ENCODE peak calls at places on chromosomes 5 and 9, in ten cellular contexts. E, F, A, K, L, X, O, H, S and C are unnamed samples.
A peak's percentile ranks its signal among the peaks of the same experiment; 100 is the strongest.

GRCh38 chr5:39440964-39441363 is 16.2 kb upstream of the DAB2 start:
- DNase-seq in F (no peak), X (no peak), S (no peak), L (no peak), A (no peak), E (no peak), H (no peak), K (no peak), O (no peak), C (no peak)

GRCh38 chr5:154714271-154714986 is 40.7 kb upstream of the LARP1 start:
- DNase-seq in K (peak; percentile 53), A (no peak), X (no peak), F (no peak), H (no peak), L (peak; percentile 60), S (no peak), E (peak; percentile 37), O (no peak), C (no peak)

GRCh38 chr5:150073677-150074076 is 12.7 kb downstream of the CSF1R start:
- DNase-seq in S (no peak), L (no peak), E (no peak), F (no peak), X (no peak), H (no peak), A (no peak), O (no peak), K (no peak), C (no peak)

GRCh38 chr9:111427186-111427585 is 57.0 kb downstream of the ECPAS start:
- DNase-seq in S (no peak), H (no peak), A (no peak), E (no peak), X (no peak), O (peak; percentile 55), L (no peak), F (no peak), K (no peak), C (no peak)

GRCh38 chr5:163718256-163718655 is 212.8 kb downstream of the MAT2B start:
- DNase-seq in X (no peak), E (no peak), L (no peak), O (no peak), A (no peak), K (no peak), S (no peak), F (no peak), H (peak; percentile 21), C (no peak)

GRCh38 chr5:143182901-143183820 is 220.3 kb downstream of the NR3C1 start:
- DNase-seq in L (no peak), F (peak; percentile 23), S (no peak), K (no peak), X (peak; percentile 65), O (no peak), H (no peak), E (no peak), A (no peak), C (peak; percentile 38)

GRCh38 chr9:90047828-90048227 is 443.0 kb downstream of the GADD45G start:
- DNase-seq in K (no peak), H (no peak), F (no peak), S (no peak), L (no peak), E (no peak), X (no peak), O (no peak), A (no peak), C (no peak)

GRCh38 chr5:179257190-179257741 is 88.0 kb downstream of the ADAMTS2 start:
- DNase-seq in L (peak; percentile 11), S (no peak), F (no peak), O (no peak), K (no peak), X (peak; percentile 31), A (no peak), E (no peak), H (no peak), C (peak; percentile 73)

GRCh38 chr9:32344551-32345182 is 39.8 kb upstream of the ACO1 start:
- DNase-seq in X (no peak), A (peak; percentile 6), E (peak; percentile 16), K (no peak), S (no peak), H (peak; percentile 20), L (no peak), F (no peak), O (no peak), C (no peak)

GRCh38 chr5:138330813-138331448 is 673 bp downstream of the CDC25C start:
- DNase-seq in E (no peak), S (no peak), F (no peak), X (no peak), H (peak; percentile 52), O (no peak), K (no peak), L (no peak), A (no peak), C (no peak)

GRCh38 chr9:114425126-114425525 is 37.3 kb upstream of the AKNA start:
- DNase-seq in E (no peak), L (no peak), O (no peak), K (no peak), S (no peak), F (no peak), A (no peak), H (no peak), X (no peak), C (no peak)

GRCh38 chr5:55711531-55712022 is 547 bp downstream of the SLC38A9 start:
- DNase-seq in F (no peak), X (no peak), L (peak; percentile 22), E (no peak), S (no peak), A (peak; percentile 6), O (no peak), H (peak; percentile 57), K (no peak), C (no peak)

GRCh38 chr5:106258591-106259125 is 1412.1 kb downstream of the EFNA5 start:
- DNase-seq in S (no peak), E (peak; percentile 60), O (no peak), A (no peak), H (no peak), K (no peak), F (no peak), L (no peak), X (no peak), C (no peak)

GRCh38 chr5:106267256-106267655 is 1403.5 kb downstream of the EFNA5 start:
- DNase-seq in H (no peak), L (no peak), A (no peak), X (no peak), F (no peak), S (no peak), K (no peak), E (no peak), O (no peak), C (no peak)

GRCh38 chr5:106262395-106262794 is 1408.3 kb downstream of the EFNA5 start:
- DNase-seq in X (no peak), A (no peak), E (no peak), L (no peak), F (no peak), O (no peak), H (no peak), K (no peak), S (no peak), C (no peak)
- TF ChIP-seq CTCF in X (no peak), A (no peak), E (no peak), L (no peak), F (no peak), O (no peak), H (no peak), K (no peak), S (no peak), C (no peak)

GRCh38 chr9:128422783-128423150 is 2.1 kb downstream of the CERCAM start:
- DNase-seq in X (no peak), S (no peak), A (no peak), L (no peak), H (no peak), F (no peak), O (no peak), K (no peak), E (no peak), C (no peak)

GRCh38 chr9:128420060-128420650 is 502 bp upstream of the CERCAM start:
- DNase-seq in F (peak; percentile 70), S (peak; percentile 38), E (peak; percentile 31), O (peak; percentile 31), L (peak; percentile 61), X (peak; percentile 85), A (peak; percentile 81), H (peak; percentile 87), K (peak; percentile 81), C (peak; percentile 79)

GRCh38 chr9:128421474-128422010 is 885 bp downstream of the CERCAM start:
- DNase-seq in H (no peak), K (no peak), O (no peak), A (no peak), F (peak; percentile 15), E (peak; percentile 9), L (no peak), S (no peak), X (peak; percentile 45), C (peak; percentile 47)

GRCh38 chr9:128419061-128419925 is 1.4 kb upstream of the CERCAM start:
- DNase-seq in K (no peak), O (no peak), E (no peak), S (no peak), H (no peak), A (no peak), F (no peak), X (peak; percentile 47), L (no peak), C (no peak)

DNA sequence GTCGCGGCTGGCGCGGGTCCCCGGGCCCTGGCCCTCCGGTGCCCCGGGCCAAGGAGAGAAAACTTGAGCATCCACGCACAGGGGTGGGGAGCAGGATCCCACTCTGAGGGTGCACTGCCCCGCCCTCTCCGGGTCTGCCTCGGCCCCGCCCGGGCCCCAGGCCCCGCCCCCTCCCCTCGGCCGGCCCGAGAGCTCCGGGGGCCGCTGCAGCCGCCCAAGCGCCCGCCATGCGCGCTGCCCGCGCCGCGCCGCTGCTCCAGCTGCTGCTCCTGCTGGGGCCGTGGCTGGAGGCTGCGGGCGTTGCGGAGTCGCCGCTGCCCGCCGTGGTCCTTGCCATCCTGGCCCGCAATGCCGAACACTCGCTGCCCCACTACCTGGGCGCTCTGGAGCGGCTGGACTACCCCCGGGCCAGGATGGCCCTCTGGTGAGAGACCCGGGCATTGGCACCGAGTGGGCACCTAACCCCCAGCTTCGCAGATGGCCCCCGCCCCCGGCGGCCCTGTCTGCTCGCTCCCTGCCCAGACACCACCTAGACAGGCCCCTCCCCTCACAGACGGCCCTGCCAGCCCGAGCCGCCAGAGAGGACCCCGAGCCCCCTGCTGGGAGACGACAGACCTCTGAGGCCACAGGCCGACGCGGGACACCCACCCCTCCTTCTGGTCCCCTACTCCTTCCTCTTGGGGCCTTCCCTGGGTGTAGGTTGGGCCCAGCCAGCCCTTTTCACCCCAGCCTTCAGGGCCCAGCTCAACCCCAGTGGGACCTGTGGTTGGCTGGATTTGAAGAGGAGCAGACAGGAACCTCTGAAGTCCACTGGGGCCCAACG is at the start of gene CERCAM:
- DNase-seq in A (peak; percentile 61), K (peak; percentile 59), S (no peak), L (peak; percentile 46), H (peak; percentile 79), O (no peak), F (peak; percentile 54), X (peak; percentile 81), E (peak; percentile 19), C (peak; percentile 71)
- TF ChIP-seq CTCF in A (no peak), K (no peak), S (no peak), L (no peak), H (no peak), O (no peak), F (no peak), X (no peak), E (peak; percentile 20), C (no peak)

GRCh38 chr9:136110082-136111061 is 8.3 kb downstream of the TMEM250 start:
- DNase-seq in H (no peak), L (no peak), O (no peak), K (no peak), X (no peak), A (no peak), S (no peak), F (no peak), E (no peak), C (no peak)
- TF ChIP-seq CTCF in H (no peak), L (no peak), O (peak; percentile 53), K (no peak), X (peak; percentile 20), A (no peak), S (no peak), F (no peak), E (peak; percentile 60), C (no peak)

GRCh38 chr5:71922584-71923106 is 184.6 kb upstream of the MAP1B start:
- DNase-seq in E (peak; percentile 88), A (no peak), L (no peak), K (no peak), O (peak; percentile 71), X (no peak), H (peak; percentile 91), F (no peak), S (no peak), C (no peak)
- TF ChIP-seq CTCF in E (no peak), A (no peak), L (no peak), K (no peak), O (no peak), X (no peak), H (no peak), F (peak; percentile 11), S (no peak), C (peak; percentile 37)